ENCODE peak calls at places on chromosomes 7 and 10, in nine cellular contexts. K is brain microvascular endothelial cell; L is dorsolateral prefrontal cortex; B is upper lobe of right lung; W is stimulated activated CD4-positive, alpha-beta T cell treated with anti-CD3 and anti-CD28 coated beads, TNF-alpha, amount 100 ng/mL, for 1 hour; D is GM10248; Z is germinal center; T is GM04504; S is HuH-7.5. V is an unnamed sample.

GRCh38 chr7:152406491-152406890 is 29.3 kb downstream of the KMT2C start:
- DNase-seq in K (no peak), L (no peak), B (peak; percentile 53), W (no peak), D (no peak), Z (no peak), T (no peak), S (no peak), V (no peak)

GRCh38 chr7:128938524-128939074 is 872 bp downstream of the IRF5 start:
- DNase-seq in K (no peak), L (no peak), B (peak; percentile 83), W (no peak), D (no peak), Z (peak; percentile 42), T (no peak), S (no peak), V (no peak)

GRCh38 chr10:61029411-61029810 is 85.4 kb upstream of the RHOBTB1 start:
- DNase-seq in K (no peak), L (no peak), B (no peak), W (no peak), D (no peak), Z (no peak), T (no peak), S (no peak), V (no peak)

GRCh38 chr7:130695840-130696239 is 9.5 kb upstream of the TSGA13 start:
- DNase-seq in K (peak; percentile 11), L (no peak), B (no peak), W (no peak), D (peak; percentile 35), Z (peak; percentile 7), T (no peak), S (peak; percentile 18), V (peak; percentile 4)

GRCh38 chr7:157734926-157735640 is 398.3 kb downstream of the DNAJB6 start:
- DNase-seq in K (no peak), L (no peak), B (no peak), W (no peak), D (no peak), Z (no peak), T (no peak), S (no peak), V (no peak)

GRCh38 chr7:105028004-105028403 is 14.0 kb downstream of the KMT2E start:
- DNase-seq in K (no peak), L (no peak), B (no peak), W (no peak), D (no peak), Z (no peak), T (no peak), S (no peak), V (no peak)

GRCh38 chr10:116741391-116742351 is 695 bp downstream of the HSPA12A start:
- DNase-seq in K (no peak), L (peak; percentile 67), B (no peak), W (no peak), D (no peak), Z (no peak), T (no peak), S (no peak), V (no peak)

GRCh38 chr7:75915416-75916156 is 631 bp downstream of the POR start:
- DNase-seq in K (no peak), L (no peak), B (no peak), W (no peak), D (peak; percentile 41), Z (peak; percentile 21), T (no peak), S (no peak), V (no peak)

GRCh38 chr7:12025246-12025645 is 185.8 kb upstream of the TMEM106B start:
- DNase-seq in K (no peak), L (no peak), B (no peak), W (no peak), D (no peak), Z (no peak), T (no peak), S (peak; percentile 13), V (no peak)

GRCh38 chr10:83961620-83962019 is 177.7 kb upstream of the GHITM start:
- DNase-seq in K (no peak), L (no peak), B (no peak), W (no peak), D (no peak), Z (no peak), T (no peak), S (no peak), V (no peak)

GRCh38 chr10:132204078-132204780 is 17.5 kb downstream of the DPYSL4 start:
- DNase-seq in K (no peak), L (no peak), B (no peak), W (no peak), D (no peak), Z (no peak), T (no peak), S (no peak), V (no peak)

GRCh38 chr10:15859865-15860691 is at the start of gene MINDY3:
- DNase-seq in K (peak; percentile 54), L (peak; percentile 90), B (peak; percentile 88), W (peak; percentile 67), D (peak; percentile 73), Z (peak; percentile 83), T (no peak), S (peak; percentile 33), V (peak; percentile 48)

GRCh38 chr10:78579586-78579985 is 489.2 kb upstream of the ZMIZ1 start:
- DNase-seq in K (no peak), L (no peak), B (no peak), W (no peak), D (no peak), Z (no peak), T (no peak), S (no peak), V (no peak)

GRCh38 chr10:68105820-68106219 is 3.5 kb upstream of the MYPN start:
- DNase-seq in K (peak; percentile 60), L (no peak), B (no peak), W (no peak), D (no peak), Z (no peak), T (peak; percentile 56), S (no peak), V (no peak)

GRCh38 chr7:30886608-30887011 is 25.0 kb upstream of the AQP1 start:
- DNase-seq in K (peak; percentile 11), L (no peak), B (no peak), W (no peak), D (no peak), Z (no peak), T (peak; percentile 59), S (no peak), V (peak; percentile 81)

GRCh38 chr7:370775-371118 is 80.8 kb downstream of the FOXL3 start:
- DNase-seq in K (no peak), L (peak; percentile 21), B (no peak), W (no peak), D (no peak), Z (no peak), T (no peak), S (no peak), V (no peak)

GRCh38 chr10:5460468-5461200 is 38.7 kb downstream of the CALML5 start:
- DNase-seq in K (no peak), L (no peak), B (no peak), W (no peak), D (no peak), Z (no peak), T (no peak), S (no peak), V (no peak)

GRCh38 chr10:58733436-58733835 is 220.8 kb downstream of the BICC1 start:
- DNase-seq in K (no peak), L (no peak), B (no peak), W (no peak), D (no peak), Z (no peak), T (no peak), S (no peak), V (no peak)

GRCh38 chr10:48764486-48764885 is 79.8 kb downstream of the WDFY4 start:
- DNase-seq in K (no peak), L (no peak), B (no peak), W (no peak), D (no peak), Z (no peak), T (no peak), S (no peak), V (no peak)

GRCh38 chr10:629186-629998 is 60.1 kb downstream of the DIP2C start:
- DNase-seq in K (no peak), L (peak; percentile 39), B (peak; percentile 64), W (no peak), D (no peak), Z (no peak), T (no peak), S (no peak), V (no peak)

GRCh38 chr10:132811891-132812481 is 26.0 kb upstream of the NKX6-2 start:
- DNase-seq in K (no peak), L (no peak), B (no peak), W (no peak), D (no peak), Z (no peak), T (no peak), S (no peak), V (no peak)

GRCh38 chr7:1639071-1639470 is 31.0 kb upstream of the ELFN1 start:
- DNase-seq in K (no peak), L (no peak), B (peak; percentile 51), W (no peak), D (no peak), Z (no peak), T (no peak), S (no peak), V (no peak)

GRCh38 chr10:73163096-73163495 is 4.7 kb downstream of the ECD start:
- DNase-seq in K (no peak), L (no peak), B (no peak), W (no peak), D (no peak), Z (no peak), T (no peak), S (no peak), V (no peak)

GRCh38 chr7:121530251-121531174 is 134.4 kb upstream of the FAM3C start:
- DNase-seq in K (peak; percentile 99), L (no peak), B (no peak), W (no peak), D (peak; percentile 54), Z (no peak), T (peak; percentile 95), S (no peak), V (peak; percentile 60)

GRCh38 chr7:130048906-130049305 is 2.3 kb downstream of the ZC3HC1 start:
- DNase-seq in K (no peak), L (no peak), B (no peak), W (no peak), D (no peak), Z (no peak), T (no peak), S (no peak), V (no peak)

GRCh38 chr10:30550967-30551815 is 78.4 kb downstream of the LYZL2 start:
- DNase-seq in K (no peak), L (no peak), B (no peak), W (no peak), D (no peak), Z (no peak), T (no peak), S (no peak), V (no peak)

GRCh38 chr7:46486264-46487206 is 565.5 kb upstream of the IGFBP3 start:
- DNase-seq in K (peak; percentile 90), L (no peak), B (no peak), W (no peak), D (no peak), Z (no peak), T (peak; percentile 91), S (no peak), V (peak; percentile 20)

GRCh38 chr10:128055061-128055868 is 71.0 kb downstream of the MKI67 start:
- DNase-seq in K (no peak), L (no peak), B (no peak), W (no peak), D (no peak), Z (no peak), T (no peak), S (no peak), V (no peak)

GRCh38 chr10:93816123-93816747 is 58.5 kb downstream of the LGI1 start:
- DNase-seq in K (peak; percentile 50), L (peak; percentile 64), B (peak; percentile 78), W (peak; percentile 14), D (peak; percentile 51), Z (peak; percentile 22), T (peak; percentile 63), S (peak; percentile 18), V (peak; percentile 44)

GRCh38 chr7:37916017-37916672 is 472 bp downstream of the SFRP4 start:
- DNase-seq in K (peak; percentile 7), L (peak; percentile 44), B (peak; percentile 66), W (no peak), D (no peak), Z (no peak), T (no peak), S (no peak), V (no peak)

GRCh38 chr7:137443616-137444015 is 100.1 kb upstream of the PTN start:
- DNase-seq in K (peak; percentile 63), L (no peak), B (no peak), W (no peak), D (no peak), Z (no peak), T (peak; percentile 36), S (no peak), V (no peak)

V was measured in AG09319.